ENCODE peak calls at places on chromosomes 11 and 22, in four cellular contexts. One of them, this sample, is unnamed.

GRCh38 chr11:45303316-45303715 is 17.2 kb upstream of the SYT13 start:
- DNase-seq in A549: no peak
- DNase-seq in IMR-90: no peak
- DNase-seq in HEK293T: no peak
- DNase-seq in this sample: no peak

GRCh38 chr22:20523118-20523983 is 15.9 kb downstream of the MED15 start:
- DNase-seq in A549: no peak
- DNase-seq in IMR-90: peak
- DNase-seq in HEK293T: peak
- DNase-seq in this sample: no peak

GRCh38 chr11:65781962-65782815 is 1.4 kb upstream of the AP5B1 start:
- DNase-seq in A549: no peak
- DNase-seq in IMR-90: no peak
- DNase-seq in HEK293T: no peak
- DNase-seq in this sample: no peak

GRCh38 chr11:61357233-61357893 is 4.3 kb downstream of the CYB561A3 start:
- DNase-seq in A549: no peak
- DNase-seq in IMR-90: no peak
- DNase-seq in HEK293T: no peak
- DNase-seq in this sample: no peak

GRCh38 chr22:21098099-21098671 is 52.4 kb downstream of the LRRC74B start:
- DNase-seq in A549: no peak
- DNase-seq in IMR-90: no peak
- DNase-seq in HEK293T: no peak
- DNase-seq in this sample: no peak

GRCh38 chr11:114366331-114367243 is 33.7 kb downstream of the C11orf71 start:
- DNase-seq in A549: no peak
- DNase-seq in IMR-90: peak
- DNase-seq in HEK293T: no peak
- DNase-seq in this sample: no peak

GRCh38 chr11:95652002-95652472 is 137.5 kb downstream of the FAM76B start:
- DNase-seq in A549: no peak
- DNase-seq in IMR-90: no peak
- DNase-seq in HEK293T: no peak
- DNase-seq in this sample: no peak

GRCh38 chr11:94036096-94036495 is 14.9 kb downstream of the HEPHL1 start:
- DNase-seq in A549: no peak
- DNase-seq in IMR-90: no peak
- DNase-seq in HEK293T: no peak
- DNase-seq in this sample: no peak

GRCh38 chr11:69704508-69705245 is 855 bp upstream of the FGF19 start:
- DNase-seq in A549: peak
- DNase-seq in IMR-90: no peak
- DNase-seq in HEK293T: peak
- DNase-seq in this sample: no peak

GRCh38 chr11:27291302-27291889 is 71.6 kb downstream of the CCDC34 start:
- DNase-seq in A549: no peak
- DNase-seq in IMR-90: no peak
- DNase-seq in HEK293T: no peak
- DNase-seq in this sample: no peak

GRCh38 chr11:44840526-44840925 is 110.2 kb downstream of the TP53I11 start:
- DNase-seq in A549: no peak
- DNase-seq in IMR-90: no peak
- DNase-seq in HEK293T: no peak
- DNase-seq in this sample: no peak

GRCh38 chr11:88402784-88403183 is 65.2 kb upstream of the CTSC start:
- DNase-seq in A549: no peak
- DNase-seq in IMR-90: peak
- DNase-seq in HEK293T: no peak
- DNase-seq in this sample: no peak

GRCh38 chr11:77046060-77046501 is 11.9 kb downstream of the B3GNT6 start:
- DNase-seq in A549: peak
- DNase-seq in IMR-90: no peak
- DNase-seq in HEK293T: peak
- DNase-seq in this sample: no peak

GRCh38 chr22:41842996-41843970 is 10.4 kb downstream of the SREBF2 start:
- DNase-seq in A549: no peak
- DNase-seq in IMR-90: no peak
- DNase-seq in HEK293T: no peak
- DNase-seq in this sample: peak

GRCh38 chr11:12164061-12165014 is 53.9 kb downstream of the MICAL2 start:
- DNase-seq in A549: no peak
- DNase-seq in IMR-90: peak
- DNase-seq in HEK293T: no peak
- DNase-seq in this sample: no peak

GRCh38 chr11:47357985-47358730 is 5.7 kb upstream of the MYBPC3 start:
- DNase-seq in A549: no peak
- DNase-seq in IMR-90: no peak
- DNase-seq in HEK293T: no peak
- DNase-seq in this sample: no peak

GRCh38 chr22:45320326-45320976 is 10.7 kb downstream of the FAM118A start:
- DNase-seq in A549: no peak
- DNase-seq in IMR-90: peak
- DNase-seq in HEK293T: no peak
- DNase-seq in this sample: no peak

GRCh38 chr11:103659138-103659734 is 377.2 kb upstream of the DDI1 start:
- DNase-seq in A549: no peak
- DNase-seq in IMR-90: no peak
- DNase-seq in HEK293T: peak
- DNase-seq in this sample: no peak

GRCh38 chr22:46036558-46037408 is 59.8 kb upstream of the WNT7B start:
- DNase-seq in A549: peak
- DNase-seq in IMR-90: no peak
- DNase-seq in HEK293T: peak
- DNase-seq in this sample: peak

GRCh38 chr22:49215840-49216239 is 611.8 kb downstream of the BRD1 start:
- DNase-seq in A549: no peak
- DNase-seq in IMR-90: no peak
- DNase-seq in HEK293T: no peak
- DNase-seq in this sample: no peak

GRCh38 chr11:130428271-130428670 is at the start of gene ADAMTS8:
- DNase-seq in A549: no peak
- DNase-seq in IMR-90: no peak
- DNase-seq in HEK293T: peak
- DNase-seq in this sample: no peak

GRCh38 chr11:111982019-111982464 is 43.2 kb upstream of the DLAT start:
- DNase-seq in A549: peak
- DNase-seq in IMR-90: peak
- DNase-seq in HEK293T: peak
- DNase-seq in this sample: peak

DNA sequence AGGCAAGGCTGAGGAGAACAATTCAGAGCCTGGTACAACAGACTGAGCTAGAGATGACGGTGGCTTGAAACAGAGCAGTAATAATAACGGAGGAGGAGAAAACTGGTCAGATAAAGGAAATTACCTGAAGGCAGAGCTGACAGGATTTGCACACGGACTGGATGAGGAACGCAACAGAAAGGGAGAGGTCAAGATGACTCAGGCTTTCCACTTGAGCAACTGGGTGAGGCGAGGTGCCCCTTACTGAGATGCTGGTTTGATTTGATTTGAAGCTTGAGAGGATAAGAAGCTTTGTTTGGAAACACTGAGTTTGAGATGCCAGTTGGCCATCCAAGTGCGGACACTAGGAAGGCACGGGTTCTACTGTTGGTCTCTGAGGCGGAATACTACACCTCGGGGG is 35.4 kb upstream of the NRIP3 start:
- DNase-seq in A549: no peak
- DNase-seq in IMR-90: peak
- DNase-seq in HEK293T: no peak
- DNase-seq in this sample: no peak
- TF ChIP-seq BHLHE40 in A549: no peak
- TF ChIP-seq BHLHE40 in IMR-90: no peak
- TF ChIP-seq BHLHE40 in HEK293T: no peak
- TF ChIP-seq BHLHE40 in this sample: no peak

DNA sequence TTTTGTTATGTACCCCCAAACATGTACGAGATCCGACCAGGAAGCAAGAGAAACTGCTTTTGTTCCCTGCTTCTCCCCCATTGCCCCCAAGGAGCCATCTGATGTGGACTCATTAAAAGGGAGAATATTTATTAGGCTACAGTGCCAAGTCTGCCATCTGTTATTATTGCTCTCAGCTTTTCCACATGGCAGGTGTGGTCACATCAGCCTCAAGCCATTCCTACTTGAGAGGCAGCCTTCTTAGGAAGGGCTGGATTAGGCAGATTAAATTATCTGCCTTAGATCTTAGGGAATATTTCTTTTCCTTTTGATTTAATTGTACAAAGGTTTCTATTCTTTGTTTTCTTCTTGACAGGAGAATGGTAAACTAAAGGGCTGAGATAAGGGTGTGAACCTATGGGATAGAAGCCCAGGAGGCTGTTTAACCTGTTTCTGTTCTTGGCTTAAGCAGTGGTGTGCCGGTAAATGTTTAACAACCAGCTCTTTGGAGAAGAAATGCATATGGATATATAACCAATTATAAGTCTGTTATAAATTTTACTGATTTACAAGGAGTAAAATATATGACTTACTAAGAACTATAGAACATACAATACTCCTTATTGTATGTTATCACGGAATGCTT is 88.8 kb downstream of the PDHX start:
- DNase-seq in A549: no peak
- DNase-seq in IMR-90: no peak
- DNase-seq in HEK293T: no peak
- DNase-seq in this sample: no peak
- TF ChIP-seq BHLHE40 in A549: no peak
- TF ChIP-seq BHLHE40 in IMR-90: no peak
- TF ChIP-seq BHLHE40 in HEK293T: no peak
- TF ChIP-seq BHLHE40 in this sample: no peak

DNA sequence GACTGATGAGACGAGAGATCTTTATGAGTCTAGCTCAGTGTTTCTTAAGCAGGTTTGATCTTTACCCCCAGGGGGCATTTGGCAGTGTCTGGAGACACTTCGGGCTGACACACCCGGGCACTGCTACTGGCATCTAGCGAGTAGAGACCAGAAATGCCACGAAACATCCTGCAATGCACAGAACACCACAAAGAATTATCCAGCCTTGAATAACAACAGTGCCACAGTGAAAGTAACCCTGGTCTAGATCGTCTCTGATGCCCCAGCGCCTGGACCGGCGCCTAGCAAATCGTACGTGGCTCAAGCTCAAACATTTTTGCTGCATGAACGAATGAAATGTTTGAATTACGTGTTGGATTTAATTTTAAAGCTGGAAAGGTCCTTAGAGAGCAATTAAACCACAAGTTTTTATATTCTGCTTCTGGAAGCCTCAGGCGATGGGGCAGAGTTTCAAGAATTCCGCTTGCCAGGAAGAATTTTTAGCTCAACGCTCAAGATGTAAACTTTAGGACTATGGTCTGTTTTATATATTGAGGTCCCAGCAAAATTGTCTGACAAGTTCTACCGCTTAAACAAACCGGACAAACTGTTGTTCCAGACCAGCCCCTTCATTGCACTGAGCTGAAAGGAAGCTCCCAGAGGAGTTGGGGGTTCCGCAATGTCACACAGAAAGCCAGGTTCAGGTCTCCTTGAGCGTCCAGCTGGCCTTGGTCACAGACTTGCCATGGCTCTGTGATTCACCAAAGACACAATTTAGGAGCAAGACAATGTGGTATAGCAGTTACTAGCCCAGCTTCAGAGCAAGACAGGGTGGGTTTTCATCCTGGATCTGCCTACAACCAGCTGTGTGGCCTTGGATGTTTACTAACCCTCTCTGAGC is 44.2 kb upstream of the SMTN start:
- DNase-seq in A549: no peak
- DNase-seq in IMR-90: peak
- DNase-seq in HEK293T: no peak
- DNase-seq in this sample: no peak
- TF ChIP-seq BHLHE40 in A549: no peak
- TF ChIP-seq BHLHE40 in IMR-90: no peak
- TF ChIP-seq BHLHE40 in HEK293T: no peak
- TF ChIP-seq BHLHE40 in this sample: no peak

GRCh38 chr11:68379216-68379615 is 66.8 kb downstream of the LRP5 start:
- DNase-seq in A549: no peak
- DNase-seq in IMR-90: no peak
- DNase-seq in HEK293T: no peak
- DNase-seq in this sample: no peak
- TF ChIP-seq BHLHE40 in A549: no peak
- TF ChIP-seq BHLHE40 in IMR-90: no peak
- TF ChIP-seq BHLHE40 in HEK293T: no peak
- TF ChIP-seq BHLHE40 in this sample: no peak

DNA sequence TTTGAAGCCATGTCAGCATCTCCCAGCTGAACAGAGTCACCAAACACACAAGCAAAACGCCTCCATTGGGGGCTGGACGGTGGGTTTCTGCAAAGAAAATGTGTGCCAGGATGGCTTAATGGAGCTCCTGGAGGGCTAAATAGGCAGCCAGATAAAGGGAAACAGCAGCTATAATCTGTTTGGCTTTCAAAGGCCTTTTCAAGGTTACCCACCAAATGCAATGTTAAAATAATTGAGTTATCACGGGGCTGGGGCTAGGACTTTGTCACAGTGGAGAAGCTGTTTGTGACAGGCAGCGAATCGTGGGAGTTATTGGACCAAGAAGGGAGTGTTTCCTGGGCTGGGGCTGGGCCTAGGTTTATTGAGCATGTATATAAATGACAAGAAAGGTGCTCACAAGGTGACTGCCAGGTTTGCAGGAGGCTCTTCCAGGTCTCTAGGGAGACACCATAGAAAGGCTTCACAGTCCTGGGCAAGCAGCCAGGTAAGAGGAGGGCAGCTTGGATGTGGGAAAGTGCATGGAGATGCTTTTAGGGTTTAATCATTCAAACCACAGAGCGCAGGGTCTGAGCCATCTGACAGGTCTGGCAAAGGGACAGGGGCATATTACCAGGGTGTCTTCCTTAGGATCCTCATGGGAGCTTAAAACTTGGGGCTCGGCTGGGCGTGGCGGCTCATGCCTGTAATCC is 28.3 kb downstream of the GRIK4 start:
- DNase-seq in A549: no peak
- DNase-seq in IMR-90: peak
- DNase-seq in HEK293T: no peak
- DNase-seq in this sample: no peak
- TF ChIP-seq BHLHE40 in A549: no peak
- TF ChIP-seq BHLHE40 in IMR-90: no peak
- TF ChIP-seq BHLHE40 in HEK293T: no peak
- TF ChIP-seq BHLHE40 in this sample: no peak

This sample was measured in HepG2.